ENCODE peak calls at places on chromosomes 3 and 15, in nine cellular contexts. A is heart left ventricle, R is iPS-NIHi11, L is adrenal gland, N is nucleus accumbens, H is K562, K is BJ, G is fibroblast of pulmonary artery, W is non-pigmented ciliary epithelial cell. D is an unnamed sample.

GRCh38 chr3:20083253-20083652 is 43.0 kb downstream of the KAT2B start:
- DNase-seq in L (no peak), A (no peak), R (no peak), W (no peak), G (no peak), N (no peak), H (no peak), K (no peak), D (no peak)

GRCh38 chr15:52163321-52164190 is 27.6 kb downstream of the GNB5 start:
- DNase-seq in G (no peak), H (no peak), R (peak; percentile 54), N (no peak), K (no peak), A (no peak), L (no peak), W (no peak), D (peak; percentile 54)

GRCh38 chr3:170128259-170128976 is 53.1 kb downstream of the PHC3 start:
- DNase-seq in N (no peak), R (no peak), L (no peak), K (peak; percentile 28), G (no peak), H (no peak), W (no peak), A (no peak), D (no peak)

GRCh38 chr15:66841953-66842681 is 140.1 kb downstream of the SMAD6 start:
- DNase-seq in L (peak; percentile 84), H (peak; percentile 77), G (peak; percentile 91), A (peak; percentile 92), K (peak; percentile 75), N (no peak), R (peak; percentile 77), W (no peak), D (peak; percentile 94)

GRCh38 chr3:128133273-128133883 is 9.8 kb upstream of the RUVBL1 start:
- DNase-seq in W (peak; percentile 18), R (no peak), A (no peak), K (no peak), L (peak; percentile 47), H (no peak), N (no peak), G (peak; percentile 83), D (no peak)

GRCh38 chr3:179071161-179071568 is 444 bp downstream of the ZMAT3 start:
- DNase-seq in H (no peak), N (no peak), R (no peak), A (no peak), W (no peak), L (peak; percentile 34), K (no peak), G (peak; percentile 43), D (no peak)

GRCh38 chr3:55698826-55699225 is 211.7 kb upstream of the WNT5A start:
- DNase-seq in K (no peak), W (no peak), R (peak; percentile 28), N (no peak), L (no peak), A (no peak), G (no peak), H (no peak), D (no peak)

GRCh38 chr3:174480767-174481166 is 378.4 kb upstream of the NAALADL2 start:
- DNase-seq in R (no peak), W (no peak), H (no peak), K (no peak), L (no peak), G (no peak), A (no peak), N (no peak), D (no peak)

GRCh38 chr3:17074559-17074958 is 189.8 kb downstream of the PLCL2 start:
- DNase-seq in W (no peak), G (no peak), N (no peak), L (no peak), H (no peak), R (no peak), K (no peak), A (no peak), D (no peak)

GRCh38 chr3:183354325-183354831 is 74.0 kb downstream of the MCF2L2 start:
- DNase-seq in A (no peak), W (no peak), L (no peak), N (no peak), K (no peak), H (peak; percentile 64), G (no peak), R (no peak), D (no peak)

GRCh38 chr15:83871808-83872559 is 218.1 kb downstream of the ADAMTSL3 start:
- DNase-seq in H (peak; percentile 13), K (no peak), W (peak; percentile 48), A (no peak), G (peak; percentile 75), L (no peak), N (no peak), R (no peak), D (no peak)

GRCh38 chr3:72496055-72496690 is 352.1 kb downstream of the SHQ1 start:
- DNase-seq in A (no peak), W (no peak), K (no peak), G (no peak), L (no peak), N (no peak), R (no peak), H (no peak), D (no peak)

GRCh38 chr3:14568269-14568668 is 28.1 kb upstream of the GRIP2 start:
- DNase-seq in N (no peak), L (no peak), R (no peak), A (no peak), G (no peak), H (no peak), W (no peak), K (no peak), D (no peak)

GRCh38 chr3:149363053-149363452 is 14.4 kb downstream of the TM4SF1 start:
- DNase-seq in G (no peak), H (no peak), A (no peak), N (no peak), W (no peak), R (no peak), K (no peak), L (no peak), D (no peak)

GRCh38 chr3:150421799-150422548 is 13.9 kb downstream of the TSC22D2 start:
- DNase-seq in H (no peak), N (no peak), A (no peak), K (no peak), L (no peak), G (peak; percentile 39), W (no peak), R (no peak), D (no peak)

GRCh38 chr3:50609071-50609742 is 2.4 kb downstream of the CISH start:
- DNase-seq in G (no peak), H (no peak), R (no peak), K (no peak), L (no peak), W (no peak), A (no peak), N (no peak), D (no peak)

GRCh38 chr15:41557673-41558399 is 1.2 kb upstream of the TYRO3 start:
- DNase-seq in K (peak; percentile 9), W (no peak), L (peak; percentile 70), R (peak; percentile 83), H (peak; percentile 79), N (peak; percentile 95), G (peak; percentile 74), A (peak; percentile 66), D (no peak)

GRCh38 chr3:170867552-170867951 is 2.4 kb downstream of the RPL22L1 start:
- DNase-seq in L (no peak), R (no peak), N (no peak), K (no peak), A (no peak), G (no peak), W (no peak), H (no peak), D (no peak)

GRCh38 chr15:77482570-77482969 is 61.9 kb downstream of the HMG20A start:
- DNase-seq in K (peak; percentile 57), N (no peak), W (no peak), H (no peak), R (no peak), A (no peak), L (no peak), G (peak; percentile 85), D (no peak)